ENCODE peak calls at places on chromosome 11, in six cellular contexts. E is body of pancreas; J is stimulated activated CD4-positive, alpha-beta T cell treated with anti-CD3 and anti-CD28 coated beads, Interleukin-2, amount 100 ng/mL, for 24 hours; R is substantia nigra; X is AG08396; O is esophagus squamous epithelium. V is an unnamed sample.

GRCh38 chr11:110098645-110099044 is 5.5 kb downstream of the ZC3H12C start:
- DNase-seq in E (no peak), J (no peak), R (no peak), X (no peak), O (no peak), V (no peak)

GRCh38 chr11:46879056-46879585 is 33.0 kb upstream of the CKAP5 start:
- DNase-seq in E (no peak), J (no peak), R (no peak), X (no peak), O (no peak), V (no peak)

GRCh38 chr11:20511982-20512381 is 87.4 kb upstream of the SLC6A5 start:
- DNase-seq in E (no peak), J (no peak), R (no peak), X (no peak), O (no peak), V (no peak)

GRCh38 chr11:65102142-65103095 is 6.4 kb downstream of the VPS51 start:
- DNase-seq in E (no peak), J (no peak), R (peak; percentile 29), X (no peak), O (no peak), V (no peak)

GRCh38 chr11:94959179-94959578 is 14.2 kb downstream of the CWC15 start:
- DNase-seq in E (no peak), J (no peak), R (no peak), X (no peak), O (no peak), V (no peak)

GRCh38 chr11:115765803-115766239 is 261.6 kb upstream of the CADM1 start:
- DNase-seq in E (no peak), J (no peak), R (no peak), X (peak; percentile 38), O (no peak), V (no peak)

GRCh38 chr11:14969922-14970323 is 2.2 kb downstream of the CALCA start:
- DNase-seq in E (peak; percentile 44), J (peak; percentile 69), R (no peak), X (no peak), O (no peak), V (peak; percentile 67)

GRCh38 chr11:75453916-75454655 is 21.1 kb upstream of the KLHL35 start:
- DNase-seq in E (no peak), J (no peak), R (no peak), X (peak; percentile 84), O (no peak), V (no peak)

GRCh38 chr11:109221190-109221589 is 200.8 kb upstream of the C11orf87 start:
- DNase-seq in E (no peak), J (no peak), R (no peak), X (no peak), O (no peak), V (no peak)

GRCh38 chr11:45818961-45819605 is 14.1 kb downstream of the SLC35C1 start:
- DNase-seq in E (no peak), J (no peak), R (no peak), X (no peak), O (no peak), V (no peak)

GRCh38 chr11:47593492-47593933 is 698 bp downstream of the C1QTNF4 start:
- DNase-seq in E (no peak), J (no peak), R (no peak), X (no peak), O (no peak), V (no peak)

GRCh38 chr11:16891964-16892363 is 122.2 kb downstream of the PLEKHA7 start:
- DNase-seq in E (no peak), J (no peak), R (no peak), X (peak; percentile 65), O (no peak), V (no peak)

GRCh38 chr11:47234669-47235075 is 13.9 kb downstream of the ACP2 start:
- DNase-seq in E (peak; percentile 88), J (peak; percentile 42), R (no peak), X (no peak), O (no peak), V (no peak)

GRCh38 chr11:76652989-76653673 is 17.4 kb downstream of the LRRC32 start:
- DNase-seq in E (no peak), J (no peak), R (no peak), X (no peak), O (no peak), V (no peak)

GRCh38 chr11:9489366-9489765 is 28.6 kb downstream of the ZNF143 start:
- DNase-seq in E (no peak), J (no peak), R (no peak), X (peak; percentile 54), O (no peak), V (no peak)

GRCh38 chr11:110858556-110858921 is 146.3 kb upstream of the ARHGAP20 start:
- DNase-seq in E (peak; percentile 15), J (no peak), R (no peak), X (no peak), O (no peak), V (no peak)

GRCh38 chr11:101996106-101996505 is 51.1 kb upstream of the CFAP300 start:
- DNase-seq in E (no peak), J (no peak), R (no peak), X (no peak), O (no peak), V (no peak)

GRCh38 chr11:85123752-85124231 is 503.4 kb downstream of the DLG2 start:
- DNase-seq in E (no peak), J (no peak), R (no peak), X (no peak), O (no peak), V (no peak)

GRCh38 chr11:72232260-72233055 is 7.9 kb downstream of the INPPL1 start:
- DNase-seq in E (no peak), J (no peak), R (no peak), X (no peak), O (no peak), V (no peak)

GRCh38 chr11:77175869-77176539 is 48.0 kb downstream of the MYO7A start:
- DNase-seq in E (no peak), J (no peak), R (peak; percentile 26), X (no peak), O (no peak), V (no peak)

GRCh38 chr11:102279641-102280170 is 37.6 kb upstream of the BIRC3 start:
- DNase-seq in E (no peak), J (no peak), R (no peak), X (no peak), O (no peak), V (no peak)

GRCh38 chr11:1785749-1786261 is 22.1 kb upstream of the CTSD start:
- DNase-seq in E (no peak), J (no peak), R (no peak), X (no peak), O (no peak), V (no peak)

GRCh38 chr11:60985991-60986915 is 14.8 kb downstream of the CD6 start:
- DNase-seq in E (peak; percentile 30), J (peak; percentile 88), R (no peak), X (peak; percentile 42), O (no peak), V (peak; percentile 75)

GRCh38 chr11:57306156-57306876 is 18.4 kb downstream of the TNKS1BP1 start:
- DNase-seq in E (no peak), J (no peak), R (no peak), X (no peak), O (no peak), V (no peak)

GRCh38 chr11:34234086-34234740 is 123.6 kb downstream of the ABTB2 start:
- DNase-seq in E (peak; percentile 34), J (peak; percentile 77), R (no peak), X (no peak), O (no peak), V (peak; percentile 69)

GRCh38 chr11:14059491-14059890 is 97.0 kb downstream of the SPON1 start:
- DNase-seq in E (no peak), J (no peak), R (peak; percentile 13), X (no peak), O (no peak), V (no peak)

GRCh38 chr11:59550842-59551650 is 39.7 kb downstream of the OR4D9 start:
- DNase-seq in E (peak; percentile 82), J (peak; percentile 85), R (peak; percentile 48), X (peak; percentile 39), O (no peak), V (peak; percentile 76)

GRCh38 chr11:77729063-77729462 is 91.5 kb downstream of the RSF1 start:
- DNase-seq in E (no peak), J (no peak), R (no peak), X (no peak), O (no peak), V (no peak)